ENCODE peak calls at places on chromosome 16, in eight cellular contexts. One of them, this sample, is unnamed.

GRCh38 chr16:1917056-1917664 is 1.1 kb downstream of the HS3ST6 start:
- DNase-seq in activated T-cell treated with anti-CD3 and anti-CD28 coated beads, Interleukin-2, amount 50 U/mL, for 72 hours: no peak
- DNase-seq in NCI-H510A treated with DMSO at 0.1 percent for 48 hours: no peak
- DNase-seq in SK-N-SH: no peak
- DNase-seq in T-helper 22 cell: no peak
- DNase-seq in nephron progenitor cell: no peak
- DNase-seq in stimulated activated effector memory CD8-positive, alpha-beta T cell treated with anti-CD3 and anti-CD28 coated beads, Interleukin-12 subunit alpha, Interleukin-12 subunit beta, amount 100 ng/mL, for 72 hours: no peak
- DNase-seq in WTC11: no peak
- DNase-seq in this sample: no peak

GRCh38 chr16:9489823-9490467 is 398.5 kb downstream of the HAPSTR1 start:
- DNase-seq in activated T-cell treated with anti-CD3 and anti-CD28 coated beads, Interleukin-2, amount 50 U/mL, for 72 hours: no peak
- DNase-seq in WTC11: peak
- DNase-seq in nephron progenitor cell: peak
- DNase-seq in NCI-H510A treated with DMSO at 0.1 percent for 48 hours: peak
- DNase-seq in stimulated activated effector memory CD8-positive, alpha-beta T cell treated with anti-CD3 and anti-CD28 coated beads, Interleukin-12 subunit alpha, Interleukin-12 subunit beta, amount 100 ng/mL, for 72 hours: no peak
- DNase-seq in SK-N-SH: no peak
- DNase-seq in T-helper 22 cell: no peak
- DNase-seq in this sample: peak

GRCh38 chr16:12971216-12971615 is 69.8 kb downstream of the SHISA9 start:
- DNase-seq in SK-N-SH: peak
- DNase-seq in NCI-H510A treated with DMSO at 0.1 percent for 48 hours: peak
- DNase-seq in stimulated activated effector memory CD8-positive, alpha-beta T cell treated with anti-CD3 and anti-CD28 coated beads, Interleukin-12 subunit alpha, Interleukin-12 subunit beta, amount 100 ng/mL, for 72 hours: no peak
- DNase-seq in nephron progenitor cell: no peak
- DNase-seq in WTC11: no peak
- DNase-seq in T-helper 22 cell: no peak
- DNase-seq in activated T-cell treated with anti-CD3 and anti-CD28 coated beads, Interleukin-2, amount 50 U/mL, for 72 hours: no peak
- DNase-seq in this sample: no peak

GRCh38 chr16:89534147-89534788 is 26.1 kb downstream of the SPG7 start:
- DNase-seq in stimulated activated effector memory CD8-positive, alpha-beta T cell treated with anti-CD3 and anti-CD28 coated beads, Interleukin-12 subunit alpha, Interleukin-12 subunit beta, amount 100 ng/mL, for 72 hours: no peak
- DNase-seq in nephron progenitor cell: no peak
- DNase-seq in activated T-cell treated with anti-CD3 and anti-CD28 coated beads, Interleukin-2, amount 50 U/mL, for 72 hours: no peak
- DNase-seq in WTC11: no peak
- DNase-seq in SK-N-SH: no peak
- DNase-seq in T-helper 22 cell: no peak
- DNase-seq in NCI-H510A treated with DMSO at 0.1 percent for 48 hours: no peak
- DNase-seq in this sample: no peak

GRCh38 chr16:51831595-51832352 is 680.7 kb upstream of the SALL1 start:
- DNase-seq in WTC11: no peak
- DNase-seq in activated T-cell treated with anti-CD3 and anti-CD28 coated beads, Interleukin-2, amount 50 U/mL, for 72 hours: no peak
- DNase-seq in SK-N-SH: no peak
- DNase-seq in T-helper 22 cell: no peak
- DNase-seq in nephron progenitor cell: no peak
- DNase-seq in stimulated activated effector memory CD8-positive, alpha-beta T cell treated with anti-CD3 and anti-CD28 coated beads, Interleukin-12 subunit alpha, Interleukin-12 subunit beta, amount 100 ng/mL, for 72 hours: no peak
- DNase-seq in NCI-H510A treated with DMSO at 0.1 percent for 48 hours: no peak
- DNase-seq in this sample: no peak

GRCh38 chr16:75555707-75556512 is at the start of gene TMEM231:
- DNase-seq in stimulated activated effector memory CD8-positive, alpha-beta T cell treated with anti-CD3 and anti-CD28 coated beads, Interleukin-12 subunit alpha, Interleukin-12 subunit beta, amount 100 ng/mL, for 72 hours: peak
- DNase-seq in WTC11: peak
- DNase-seq in SK-N-SH: peak
- DNase-seq in nephron progenitor cell: peak
- DNase-seq in activated T-cell treated with anti-CD3 and anti-CD28 coated beads, Interleukin-2, amount 50 U/mL, for 72 hours: peak
- DNase-seq in T-helper 22 cell: peak
- DNase-seq in NCI-H510A treated with DMSO at 0.1 percent for 48 hours: peak
- DNase-seq in this sample: peak

GRCh38 chr16:86501989-86502855 is 8.1 kb upstream of the FOXF1 start:
- DNase-seq in stimulated activated effector memory CD8-positive, alpha-beta T cell treated with anti-CD3 and anti-CD28 coated beads, Interleukin-12 subunit alpha, Interleukin-12 subunit beta, amount 100 ng/mL, for 72 hours: no peak
- DNase-seq in SK-N-SH: no peak
- DNase-seq in activated T-cell treated with anti-CD3 and anti-CD28 coated beads, Interleukin-2, amount 50 U/mL, for 72 hours: no peak
- DNase-seq in nephron progenitor cell: no peak
- DNase-seq in NCI-H510A treated with DMSO at 0.1 percent for 48 hours: no peak
- DNase-seq in WTC11: no peak
- DNase-seq in T-helper 22 cell: no peak
- DNase-seq in this sample: no peak

GRCh38 chr16:50401355-50401754 is 32.6 kb upstream of the BRD7 start:
- DNase-seq in stimulated activated effector memory CD8-positive, alpha-beta T cell treated with anti-CD3 and anti-CD28 coated beads, Interleukin-12 subunit alpha, Interleukin-12 subunit beta, amount 100 ng/mL, for 72 hours: no peak
- DNase-seq in T-helper 22 cell: no peak
- DNase-seq in NCI-H510A treated with DMSO at 0.1 percent for 48 hours: no peak
- DNase-seq in activated T-cell treated with anti-CD3 and anti-CD28 coated beads, Interleukin-2, amount 50 U/mL, for 72 hours: no peak
- DNase-seq in nephron progenitor cell: no peak
- DNase-seq in WTC11: no peak
- DNase-seq in SK-N-SH: no peak
- DNase-seq in this sample: no peak

GRCh38 chr16:80583466-80583865 is 42.7 kb downstream of the DYNLRB2 start:
- DNase-seq in SK-N-SH: no peak
- DNase-seq in activated T-cell treated with anti-CD3 and anti-CD28 coated beads, Interleukin-2, amount 50 U/mL, for 72 hours: peak
- DNase-seq in stimulated activated effector memory CD8-positive, alpha-beta T cell treated with anti-CD3 and anti-CD28 coated beads, Interleukin-12 subunit alpha, Interleukin-12 subunit beta, amount 100 ng/mL, for 72 hours: peak
- DNase-seq in WTC11: no peak
- DNase-seq in nephron progenitor cell: no peak
- DNase-seq in NCI-H510A treated with DMSO at 0.1 percent for 48 hours: no peak
- DNase-seq in T-helper 22 cell: no peak
- DNase-seq in this sample: no peak

GRCh38 chr16:73616186-73616585 is 568.3 kb upstream of the ZFHX3 start:
- DNase-seq in NCI-H510A treated with DMSO at 0.1 percent for 48 hours: peak
- DNase-seq in T-helper 22 cell: no peak
- DNase-seq in SK-N-SH: no peak
- DNase-seq in WTC11: no peak
- DNase-seq in stimulated activated effector memory CD8-positive, alpha-beta T cell treated with anti-CD3 and anti-CD28 coated beads, Interleukin-12 subunit alpha, Interleukin-12 subunit beta, amount 100 ng/mL, for 72 hours: no peak
- DNase-seq in activated T-cell treated with anti-CD3 and anti-CD28 coated beads, Interleukin-2, amount 50 U/mL, for 72 hours: no peak
- DNase-seq in nephron progenitor cell: no peak
- DNase-seq in this sample: no peak

GRCh38 chr16:70563571-70563970 is 40.0 kb downstream of the SF3B3 start:
- DNase-seq in nephron progenitor cell: no peak
- DNase-seq in NCI-H510A treated with DMSO at 0.1 percent for 48 hours: no peak
- DNase-seq in stimulated activated effector memory CD8-positive, alpha-beta T cell treated with anti-CD3 and anti-CD28 coated beads, Interleukin-12 subunit alpha, Interleukin-12 subunit beta, amount 100 ng/mL, for 72 hours: no peak
- DNase-seq in WTC11: no peak
- DNase-seq in T-helper 22 cell: no peak
- DNase-seq in SK-N-SH: no peak
- DNase-seq in activated T-cell treated with anti-CD3 and anti-CD28 coated beads, Interleukin-2, amount 50 U/mL, for 72 hours: no peak
- DNase-seq in this sample: no peak

GRCh38 chr16:71303938-71304337 is 14.7 kb upstream of the CMTR2 start:
- DNase-seq in SK-N-SH: no peak
- DNase-seq in stimulated activated effector memory CD8-positive, alpha-beta T cell treated with anti-CD3 and anti-CD28 coated beads, Interleukin-12 subunit alpha, Interleukin-12 subunit beta, amount 100 ng/mL, for 72 hours: no peak
- DNase-seq in NCI-H510A treated with DMSO at 0.1 percent for 48 hours: no peak
- DNase-seq in WTC11: no peak
- DNase-seq in activated T-cell treated with anti-CD3 and anti-CD28 coated beads, Interleukin-2, amount 50 U/mL, for 72 hours: no peak
- DNase-seq in nephron progenitor cell: no peak
- DNase-seq in T-helper 22 cell: no peak
- DNase-seq in this sample: no peak

GRCh38 chr16:48446534-48446920 is 61.3 kb upstream of the SIAH1 start:
- DNase-seq in stimulated activated effector memory CD8-positive, alpha-beta T cell treated with anti-CD3 and anti-CD28 coated beads, Interleukin-12 subunit alpha, Interleukin-12 subunit beta, amount 100 ng/mL, for 72 hours: no peak
- DNase-seq in SK-N-SH: no peak
- DNase-seq in nephron progenitor cell: no peak
- DNase-seq in WTC11: no peak
- DNase-seq in activated T-cell treated with anti-CD3 and anti-CD28 coated beads, Interleukin-2, amount 50 U/mL, for 72 hours: no peak
- DNase-seq in NCI-H510A treated with DMSO at 0.1 percent for 48 hours: no peak
- DNase-seq in T-helper 22 cell: no peak
- DNase-seq in this sample: no peak

GRCh38 chr16:50388491-50388890 is 19.7 kb upstream of the BRD7 start:
- DNase-seq in stimulated activated effector memory CD8-positive, alpha-beta T cell treated with anti-CD3 and anti-CD28 coated beads, Interleukin-12 subunit alpha, Interleukin-12 subunit beta, amount 100 ng/mL, for 72 hours: no peak
- DNase-seq in NCI-H510A treated with DMSO at 0.1 percent for 48 hours: no peak
- DNase-seq in WTC11: no peak
- DNase-seq in T-helper 22 cell: no peak
- DNase-seq in activated T-cell treated with anti-CD3 and anti-CD28 coated beads, Interleukin-2, amount 50 U/mL, for 72 hours: no peak
- DNase-seq in nephron progenitor cell: no peak
- DNase-seq in SK-N-SH: no peak
- DNase-seq in this sample: no peak

GRCh38 chr16:11303405-11304138 is 22.4 kb upstream of the PRM1 start:
- DNase-seq in nephron progenitor cell: no peak
- DNase-seq in WTC11: no peak
- DNase-seq in SK-N-SH: peak
- DNase-seq in T-helper 22 cell: no peak
- DNase-seq in stimulated activated effector memory CD8-positive, alpha-beta T cell treated with anti-CD3 and anti-CD28 coated beads, Interleukin-12 subunit alpha, Interleukin-12 subunit beta, amount 100 ng/mL, for 72 hours: no peak
- DNase-seq in activated T-cell treated with anti-CD3 and anti-CD28 coated beads, Interleukin-2, amount 50 U/mL, for 72 hours: no peak
- DNase-seq in NCI-H510A treated with DMSO at 0.1 percent for 48 hours: peak
- DNase-seq in this sample: no peak

GRCh38 chr16:78277374-78277773 is 177.9 kb downstream of the WWOX start:
- DNase-seq in NCI-H510A treated with DMSO at 0.1 percent for 48 hours: no peak
- DNase-seq in WTC11: peak
- DNase-seq in T-helper 22 cell: no peak
- DNase-seq in stimulated activated effector memory CD8-positive, alpha-beta T cell treated with anti-CD3 and anti-CD28 coated beads, Interleukin-12 subunit alpha, Interleukin-12 subunit beta, amount 100 ng/mL, for 72 hours: no peak
- DNase-seq in SK-N-SH: peak
- DNase-seq in nephron progenitor cell: peak
- DNase-seq in activated T-cell treated with anti-CD3 and anti-CD28 coated beads, Interleukin-2, amount 50 U/mL, for 72 hours: no peak
- DNase-seq in this sample: no peak